ENCODE peak calls at places on chromosomes 16 and 17, in nine cellular contexts. O is CD8-positive, alpha-beta T cell; Q is A549; E is keratinocyte; F is kidney epithelial cell; S is coronary artery; J is foreskin fibroblast; M is cardiac muscle cell; N is body of pancreas. G is an unnamed sample.

GRCh38 chr16:6967796-6968195 is 364.8 kb upstream of the RBFOX1 start:
- DNase-seq in O (no peak), Q (no peak), E (no peak), F (no peak), S (no peak), J (no peak), M (no peak), N (no peak), G (no peak)

GRCh38 chr17:79573196-79573929 is 37.5 kb downstream of the RBFOX3 start:
- DNase-seq in O (no peak), Q (peak; percentile 52), E (no peak), F (peak; percentile 41), S (no peak), J (no peak), M (no peak), N (no peak), G (no peak)

GRCh38 chr17:64658931-64659330 is 3.2 kb downstream of the SMURF2 start:
- DNase-seq in O (no peak), Q (peak; percentile 39), E (no peak), F (no peak), S (no peak), J (peak; percentile 51), M (no peak), N (no peak), G (no peak)

GRCh38 chr16:27243725-27244362 is 24.7 kb downstream of the NSMCE1 start:
- DNase-seq in O (no peak), Q (no peak), E (no peak), F (no peak), S (no peak), J (no peak), M (no peak), N (no peak), G (no peak)

GRCh38 chr17:35313875-35314409 is 59.5 kb downstream of the SLFN11 start:
- DNase-seq in O (peak; percentile 23), Q (no peak), E (no peak), F (no peak), S (no peak), J (no peak), M (no peak), N (no peak), G (no peak)

GRCh38 chr16:65392831-65393565 is 271.1 kb upstream of the CDH11 start:
- DNase-seq in O (no peak), Q (no peak), E (no peak), F (no peak), S (no peak), J (no peak), M (no peak), N (no peak), G (no peak)

GRCh38 chr16:67943619-67944503 is at the start of gene LCAT:
- DNase-seq in O (no peak), Q (no peak), E (no peak), F (no peak), S (peak; percentile 91), J (no peak), M (no peak), N (no peak), G (no peak)

GRCh38 chr17:34980353-34980680 is at the start of gene LIG3:
- DNase-seq in O (peak; percentile 93), Q (peak; percentile 98), E (peak; percentile 49), F (peak; percentile 65), S (peak; percentile 97), J (peak; percentile 90), M (peak; percentile 95), N (peak; percentile 95), G (peak; percentile 90)

GRCh38 chr16:3819175-3819527 is 61.4 kb downstream of the CREBBP start:
- DNase-seq in O (no peak), Q (no peak), E (no peak), F (no peak), S (no peak), J (no peak), M (no peak), N (no peak), G (no peak)

GRCh38 chr17:20123209-20123608 is 114.0 kb downstream of the SPECC1 start:
- DNase-seq in O (no peak), Q (no peak), E (no peak), F (no peak), S (no peak), J (no peak), M (no peak), N (no peak), G (no peak)

GRCh38 chr17:68439656-68440290 is 17.5 kb downstream of the WIPI1 start:
- DNase-seq in O (no peak), Q (no peak), E (no peak), F (no peak), S (no peak), J (no peak), M (no peak), N (no peak), G (no peak)

GRCh38 chr17:43324205-43324893 is 74.4 kb upstream of the ARL4D start:
- DNase-seq in O (no peak), Q (peak; percentile 58), E (no peak), F (peak; percentile 43), S (no peak), J (no peak), M (no peak), N (no peak), G (no peak)

GRCh38 chr17:68566145-68566738 is 34.9 kb downstream of the FAM20A start:
- DNase-seq in O (no peak), Q (no peak), E (no peak), F (no peak), S (no peak), J (no peak), M (no peak), N (no peak), G (no peak)

GRCh38 chr16:89113152-89113547 is 19.5 kb downstream of the ACSF3 start:
- DNase-seq in O (no peak), Q (no peak), E (no peak), F (no peak), S (no peak), J (no peak), M (no peak), N (no peak), G (no peak)

GRCh38 chr17:47905221-47905733 is 9.2 kb downstream of the SP2 start:
- DNase-seq in O (no peak), Q (no peak), E (no peak), F (no peak), S (peak; percentile 87), J (peak; percentile 62), M (peak; percentile 68), N (peak; percentile 71), G (no peak)

GRCh38 chr17:81556175-81556691 is 4.1 kb upstream of the FAAP100 start:
- DNase-seq in O (no peak), Q (peak; percentile 64), E (no peak), F (no peak), S (no peak), J (peak; percentile 43), M (peak; percentile 70), N (no peak), G (peak; percentile 59)

GRCh38 chr16:55294947-55295346 is 29.1 kb upstream of the IRX6 start:
- DNase-seq in O (no peak), Q (no peak), E (no peak), F (peak; percentile 74), S (no peak), J (peak; percentile 4), M (peak; percentile 61), N (no peak), G (no peak)

GRCh38 chr17:50447870-50448573 is 20.7 kb downstream of the CHAD start:
- DNase-seq in O (no peak), Q (peak; percentile 53), E (no peak), F (no peak), S (no peak), J (no peak), M (no peak), N (peak; percentile 69), G (no peak)

DNA sequence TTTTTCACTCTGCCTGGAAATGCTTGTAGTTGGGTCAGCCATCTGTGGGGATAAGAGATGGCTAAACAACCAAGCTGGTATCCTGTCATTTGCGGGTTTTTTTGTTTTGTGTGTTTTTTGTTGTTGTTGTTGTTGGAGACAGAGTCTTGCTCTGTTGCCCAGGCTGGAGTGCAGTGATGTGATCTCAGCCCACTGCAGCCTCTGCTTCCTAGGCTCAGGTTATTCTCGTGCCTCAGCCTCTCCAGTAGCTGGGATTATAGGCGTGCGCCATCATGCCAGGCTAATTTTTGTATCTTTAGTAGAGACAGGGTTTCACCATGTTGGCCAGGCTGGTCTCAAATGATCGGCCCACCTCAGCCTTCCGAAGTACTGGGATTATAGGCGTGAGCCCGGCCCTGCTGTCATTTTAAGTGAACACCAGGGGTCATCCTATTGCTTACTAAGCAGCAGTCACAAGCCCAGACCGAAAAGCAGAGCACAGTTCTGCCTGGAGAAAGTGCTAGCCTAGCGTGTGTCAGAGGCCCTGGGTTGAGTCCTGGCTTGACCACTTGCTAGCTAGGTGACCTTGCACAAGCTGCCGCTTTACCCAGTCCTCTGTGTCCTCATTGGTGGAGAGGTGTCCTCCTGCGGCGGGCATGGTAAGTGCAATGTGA is 4.6 kb downstream of the SMCR8 start:
- DNase-seq in O (no peak), Q (peak; percentile 63), E (no peak), F (peak; percentile 18), S (no peak), J (peak; percentile 64), M (peak; percentile 69), N (no peak), G (no peak)
- TF ChIP-seq CTCF in O (peak; percentile 24), Q (peak; percentile 41), E (peak; percentile 49), F (peak; percentile 60), S (no peak), J (peak; percentile 59), M (peak; percentile 65), N (peak; percentile 12), G (peak; percentile 45)

DNA sequence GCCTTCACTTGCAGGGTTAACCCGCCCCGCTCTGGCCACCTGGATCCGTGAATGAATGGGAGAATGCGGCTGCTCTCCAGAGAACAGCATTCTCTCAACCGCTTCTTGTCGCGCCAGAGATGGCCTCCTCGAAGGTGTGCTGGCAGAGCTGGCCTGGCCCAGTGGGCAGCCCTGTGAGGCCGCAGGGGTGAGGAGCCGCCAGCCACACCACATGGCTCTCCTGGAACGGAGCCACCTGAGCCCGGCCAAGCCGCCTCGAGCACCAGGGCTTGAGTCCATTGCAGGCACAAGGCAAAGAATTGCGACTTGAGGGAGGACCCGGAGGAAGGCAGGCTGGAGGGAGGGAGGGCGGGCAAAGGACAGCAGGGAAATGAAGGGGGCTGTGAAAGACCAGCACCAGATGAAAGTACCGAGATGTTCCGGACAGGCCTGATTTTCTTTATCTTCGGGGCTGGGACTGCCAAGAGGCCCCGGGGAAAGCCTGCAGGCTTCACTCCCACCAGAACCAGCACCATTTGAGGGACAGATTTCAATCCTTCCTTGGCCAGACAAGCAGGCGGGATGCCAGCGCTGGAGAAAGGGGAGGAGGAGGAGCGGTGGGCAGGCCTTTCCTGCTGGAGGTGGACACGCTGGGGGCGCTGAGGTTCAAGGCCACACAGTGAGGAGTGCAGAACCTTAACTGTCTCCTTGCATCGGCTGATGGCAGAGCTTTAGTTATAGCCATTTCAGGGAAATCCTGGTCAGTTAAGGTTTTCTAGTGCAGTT is 69.4 kb downstream of the MRC2 start:
- DNase-seq in O (no peak), Q (no peak), E (no peak), F (no peak), S (no peak), J (no peak), M (no peak), N (no peak), G (peak; percentile 47)
- H3K4me3 ChIP-seq in O (no peak overlapping the region), Q (no peak overlapping the region), E (no peak overlapping the region), F (no peak overlapping the region), S (no peak overlapping the region), J (no peak overlapping the region), M (no peak overlapping the region), N (no peak overlapping the region), G (no peak overlapping the region)

GRCh38 chr17:37358830-37359681 is 16.7 kb upstream of the C17orf78 start:
- DNase-seq in O (peak; percentile 90), Q (peak; percentile 98), E (peak; percentile 57), F (peak; percentile 77), S (peak; percentile 97), J (peak; percentile 98), M (peak; percentile 99), N (peak; percentile 98), G (peak; percentile 95)
- TF ChIP-seq CTCF in O (no peak), Q (peak; percentile 9), E (no peak), F (no peak), S (peak; percentile 35), J (no peak), M (no peak), N (no peak), G (no peak)

GRCh38 chr17:59842901-59843652 is 49.7 kb downstream of the TUBD1 start:
- DNase-seq in O (peak; percentile 21), Q (peak; percentile 98), E (peak; percentile 94), F (peak; percentile 94), S (no peak), J (peak; percentile 86), M (no peak), N (peak; percentile 61), G (peak; percentile 76)
- H3K4me3 ChIP-seq in O (no peak overlapping the region), Q (peak overlapping the region; percentile 57), E (no peak overlapping the region), F (peak overlapping the region; percentile 64), S (no peak overlapping the region), J (no peak overlapping the region), M (no peak overlapping the region), N (no peak overlapping the region), G (no peak overlapping the region)